ENCODE peak calls at places on chromosomes 5 and 9, in four cellular contexts. T is glutamatergic neuron, I is fibroblast of mammary gland, O is endothelial cell. E is an unnamed sample.

GRCh38 chr5:81787843-81788242 is 36.9 kb upstream of the SSBP2 start:
- DNase-seq in T (no peak), I (peak), O (no peak), E (no peak)

GRCh38 chr5:54390539-54391031 is 64.9 kb upstream of the HSPB3 start:
- DNase-seq in T (no peak), I (no peak), O (no peak), E (no peak)

GRCh38 chr5:148524721-148525120 is 129.6 kb downstream of the HTR4 start:
- DNase-seq in T (no peak), I (no peak), O (no peak), E (no peak)

GRCh38 chr5:109053995-109054417 is 306.3 kb downstream of the FER start:
- DNase-seq in T (no peak), I (peak), O (no peak), E (no peak)

GRCh38 chr9:123629531-123629930 is 273.5 kb downstream of the CRB2 start:
- DNase-seq in T (no peak), I (no peak), O (no peak), E (no peak)

GRCh38 chr9:132078369-132079356 is 1.0 kb downstream of the MED27 start:
- DNase-seq in T (no peak), I (peak), O (no peak), E (no peak)

GRCh38 chr9:37408933-37409710 is 13.4 kb upstream of the GRHPR start:
- DNase-seq in T (no peak), I (no peak), O (no peak), E (no peak)

GRCh38 chr9:114386886-114387677 is 700 bp downstream of the AKNA start:
- DNase-seq in T (peak), I (no peak), O (no peak), E (no peak)

GRCh38 chr5:73037545-73037944 is 81.7 kb downstream of the FCHO2 start:
- DNase-seq in T (no peak), I (no peak), O (no peak), E (no peak)

GRCh38 chr5:74652576-74652975 is 12.0 kb upstream of the ENC1 start:
- DNase-seq in T (no peak), I (no peak), O (no peak), E (no peak)

GRCh38 chr9:136036050-136036449 is 59.0 kb downstream of the NACC2 start:
- DNase-seq in T (no peak), I (no peak), O (no peak), E (no peak)

GRCh38 chr9:107465467-107466451 is 23.8 kb downstream of the KLF4 start:
- DNase-seq in T (peak), I (peak), O (peak), E (peak)

GRCh38 chr9:135551031-135551430 is 5.1 kb downstream of the OBP2A start:
- DNase-seq in T (no peak), I (no peak), O (no peak), E (no peak)

GRCh38 chr5:107067391-107067790 is 603.3 kb downstream of the EFNA5 start:
- DNase-seq in T (no peak), I (no peak), O (no peak), E (no peak)

GRCh38 chr5:37786416-37786815 is 53.4 kb downstream of the GDNF start:
- DNase-seq in T (no peak), I (no peak), O (no peak), E (no peak)

GRCh38 chr5:154331267-154331666 is 114.5 kb upstream of the SAP30L start:
- DNase-seq in T (no peak), I (no peak), O (no peak), E (no peak)

GRCh38 chr5:158958048-158958994 is 141.4 kb downstream of the EBF1 start:
- DNase-seq in T (no peak), I (peak), O (no peak), E (no peak)

GRCh38 chr5:77832166-77832770 is 56.1 kb upstream of the TBCA start:
- DNase-seq in T (no peak), I (no peak), O (no peak), E (no peak)

GRCh38 chr5:34674226-34674625 is 18.1 kb downstream of the RAI14 start:
- DNase-seq in T (no peak), I (peak), O (no peak), E (no peak)

GRCh38 chr5:113213551-113213971 is 221.2 kb downstream of the TSSK1B start:
- DNase-seq in T (no peak), I (no peak), O (no peak), E (no peak)

GRCh38 chr9:112124156-112124555 is 50.9 kb downstream of the SUSD1 start:
- DNase-seq in T (no peak), I (no peak), O (no peak), E (no peak)

GRCh38 chr9:4324513-4324912 is 24.6 kb upstream of the GLIS3 start:
- DNase-seq in T (no peak), I (peak), O (no peak), E (no peak)

GRCh38 chr9:22119537-22120167 is 110.5 kb upstream of the CDKN2B start:
- DNase-seq in T (no peak), I (peak), O (no peak), E (no peak)
- TF ChIP-seq CTCF in T (no peak), I (peak), O (no peak), E (peak)

GRCh38 chr9:86893811-86894490 is 53.4 kb downstream of the GAS1 start:
- DNase-seq in T (no peak), I (no peak), O (no peak), E (no peak)
- TF ChIP-seq CTCF in T (no peak), I (peak), O (no peak), E (no peak)

DNA sequence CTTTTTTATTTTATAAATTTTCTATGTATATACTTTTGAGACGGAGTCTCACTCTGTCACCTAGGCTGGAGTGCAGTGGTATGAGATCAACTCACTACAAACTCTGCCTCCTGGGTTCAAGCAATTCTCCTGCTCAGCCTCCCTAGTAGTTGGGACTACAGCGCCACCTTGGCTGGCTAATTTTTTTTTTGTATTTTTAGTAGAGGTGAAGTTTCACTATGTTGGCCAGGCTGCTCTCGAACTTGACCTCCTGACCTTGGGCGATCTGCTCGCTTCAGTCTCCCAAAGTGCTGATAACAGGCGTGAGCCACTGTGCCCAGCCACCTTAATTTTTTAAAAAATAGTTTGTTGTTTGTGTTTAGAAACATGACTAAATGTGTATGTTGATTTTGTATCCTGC is 76.6 kb downstream of the FBXO4 start:
- DNase-seq in T (no peak), I (no peak), O (no peak), E (no peak)
- TF ChIP-seq CTCF in T (no peak), I (no peak), O (no peak), E (no peak)

GRCh38 chr9:117164512-117164911 is 250.3 kb downstream of the ASTN2 start:
- DNase-seq in T (no peak), I (no peak), O (no peak), E (no peak)

GRCh38 chr9:117156771-117157535 is 257.9 kb downstream of the ASTN2 start:
- DNase-seq in T (no peak), I (no peak), O (no peak), E (no peak)

GRCh38 chr9:117156150-117156688 is 258.6 kb downstream of the ASTN2 start:
- DNase-seq in T (no peak), I (no peak), O (no peak), E (no peak)

DNA sequence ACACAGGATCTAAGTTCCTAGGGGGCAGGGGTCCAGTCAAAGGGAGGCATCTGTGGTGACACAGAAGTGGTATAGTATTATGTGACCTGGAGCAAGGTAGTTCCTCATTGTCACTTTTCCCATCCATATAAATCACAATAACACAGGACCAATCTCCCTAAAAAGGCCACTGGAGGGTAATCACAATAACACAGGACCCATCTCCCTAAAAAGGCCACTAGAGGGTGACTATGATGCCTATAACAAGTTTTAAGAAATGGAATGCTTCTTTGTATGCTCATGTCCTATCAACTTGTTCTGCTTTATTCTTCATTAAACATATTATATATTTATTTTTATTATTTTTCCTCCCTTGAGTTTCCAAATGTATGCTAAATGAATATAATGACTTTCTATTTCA is 254.6 kb downstream of the ASTN2 start:
- DNase-seq in T (no peak), I (no peak), O (no peak), E (no peak)
- TF ChIP-seq CTCF in T (no peak), I (peak), O (no peak), E (no peak)

GRCh38 chr9:137213160-137214060 is 7.9 kb downstream of the NDOR1 start:
- DNase-seq in T (no peak), I (peak), O (no peak), E (no peak)
- TF ChIP-seq CTCF in T (no peak), I (no peak), O (no peak), E (peak)

E was measured in CD14-positive monocyte.